ENCODE peak calls at places on chromosomes 16 and 17, in four cellular contexts. N, Y, U and Q are unnamed samples.

GRCh38 chr16:29813644-29814562 is 1.9 kb downstream of the PRRT2 start:
- DNase-seq in Y (no peak), U (no peak), N (peak), Q (no peak)

GRCh38 chr16:20901441-20902112 is 1.0 kb downstream of the LYRM1 start:
- DNase-seq in U (no peak), Y (peak), N (peak), Q (peak)

GRCh38 chr16:2486645-2487516 is 12.0 kb downstream of the TBC1D24 start:
- DNase-seq in U (peak), N (no peak), Y (peak), Q (peak)

GRCh38 chr16:9849697-9850245 is 332.5 kb downstream of the GRIN2A start:
- DNase-seq in N (no peak), U (no peak), Y (no peak), Q (no peak)

GRCh38 chr16:75087040-75087979 is 29.3 kb downstream of the LDHD start:
- DNase-seq in Y (peak), N (peak), U (no peak), Q (peak)

GRCh38 chr16:50266337-50267091 is at the start of gene ADCY7:
- DNase-seq in Y (peak), U (peak), N (peak), Q (peak)

GRCh38 chr16:49276646-49277385 is 4.8 kb downstream of the CBLN1 start:
- DNase-seq in N (no peak), Y (no peak), U (no peak), Q (no peak)

GRCh38 chr16:30430428-30430970 is 669 bp upstream of the DCTPP1 start:
- DNase-seq in Y (no peak), N (no peak), U (no peak), Q (peak)

GRCh38 chr17:73228748-73229236 is 32.9 kb downstream of the CPSF4L start:
- DNase-seq in Y (peak), N (no peak), U (no peak), Q (peak)

GRCh38 chr17:17892731-17893130 is 55.9 kb upstream of the SREBF1 start:
- DNase-seq in N (no peak), U (no peak), Y (no peak), Q (no peak)

GRCh38 chr16:1300664-1301476 is 8.6 kb upstream of the UBE2I start:
- DNase-seq in Y (peak), U (peak), N (peak), Q (peak)

GRCh38 chr16:56653218-56653617 is 1.5 kb downstream of the MT1B start:
- DNase-seq in Y (no peak), U (no peak), N (no peak), Q (no peak)